ENCODE peak calls at places on chromosomes 3 and 15, in five cellular contexts. One of them, this sample, is unnamed.

GRCh38 chr15:81296673-81297072 is 27.3 kb downstream of the STARD5 start:
- DNase-seq in cardiac muscle cell: no peak
- DNase-seq in heart left ventricle: peak; percentile 74
- DNase-seq in PC-3: no peak
- DNase-seq in Caco-2: no peak
- DNase-seq in this sample: peak; percentile 22

GRCh38 chr3:198081421-198081844 is 121.4 kb downstream of the LMLN start:
- DNase-seq in cardiac muscle cell: no peak
- DNase-seq in PC-3: no peak
- DNase-seq in Caco-2: no peak
- DNase-seq in heart left ventricle: peak; percentile 15
- DNase-seq in this sample: peak; percentile 16

GRCh38 chr3:185677146-185677829 is 91.2 kb downstream of the SENP2 start:
- DNase-seq in heart left ventricle: no peak
- DNase-seq in Caco-2: no peak
- DNase-seq in PC-3: peak; percentile 98
- DNase-seq in cardiac muscle cell: peak; percentile 69
- DNase-seq in this sample: no peak

GRCh38 chr3:4693620-4694019 is 200.5 kb downstream of the ITPR1 start:
- DNase-seq in Caco-2: no peak
- DNase-seq in cardiac muscle cell: no peak
- DNase-seq in heart left ventricle: no peak
- DNase-seq in PC-3: no peak
- DNase-seq in this sample: no peak

GRCh38 chr15:96340611-96341464 is 10.3 kb downstream of the NR2F2 start:
- DNase-seq in heart left ventricle: peak; percentile 61
- DNase-seq in PC-3: peak; percentile 13
- DNase-seq in Caco-2: no peak
- DNase-seq in cardiac muscle cell: peak; percentile 73
- DNase-seq in this sample: no peak

GRCh38 chr3:105579439-105579838 is 212.7 kb downstream of the ALCAM start:
- DNase-seq in cardiac muscle cell: no peak
- DNase-seq in heart left ventricle: no peak
- DNase-seq in Caco-2: no peak
- DNase-seq in PC-3: no peak
- DNase-seq in this sample: no peak

GRCh38 chr3:167976880-167977498 is 118.7 kb downstream of the GOLIM4 start:
- DNase-seq in heart left ventricle: no peak
- DNase-seq in Caco-2: no peak
- DNase-seq in PC-3: no peak
- DNase-seq in cardiac muscle cell: no peak
- DNase-seq in this sample: no peak

GRCh38 chr3:42970557-42970956 is 8.6 kb upstream of the GASK1A start:
- DNase-seq in heart left ventricle: no peak
- DNase-seq in PC-3: no peak
- DNase-seq in cardiac muscle cell: no peak
- DNase-seq in Caco-2: no peak
- DNase-seq in this sample: no peak

GRCh38 chr3:139434764-139435291 is 41.5 kb downstream of the RBP2 start:
- DNase-seq in PC-3: peak; percentile 10
- DNase-seq in Caco-2: no peak
- DNase-seq in cardiac muscle cell: no peak
- DNase-seq in heart left ventricle: peak; percentile 29
- DNase-seq in this sample: no peak

GRCh38 chr3:12929801-12930200 is 88.4 kb upstream of the RPL32 start:
- DNase-seq in PC-3: peak; percentile 33
- DNase-seq in Caco-2: no peak
- DNase-seq in cardiac muscle cell: no peak
- DNase-seq in heart left ventricle: no peak
- DNase-seq in this sample: no peak

GRCh38 chr15:52183562-52184173 is 7.5 kb downstream of the GNB5 start:
- DNase-seq in Caco-2: no peak
- DNase-seq in cardiac muscle cell: peak; percentile 61
- DNase-seq in PC-3: peak; percentile 51
- DNase-seq in heart left ventricle: no peak
- DNase-seq in this sample: peak; percentile 59

GRCh38 chr15:47937834-47938233 is 183.0 kb upstream of the SLC24A5 start:
- DNase-seq in Caco-2: no peak
- DNase-seq in PC-3: no peak
- DNase-seq in cardiac muscle cell: no peak
- DNase-seq in heart left ventricle: no peak
- DNase-seq in this sample: no peak

GRCh38 chr15:31263751-31264533 is 62.7 kb upstream of the KLF13 start:
- DNase-seq in Caco-2: peak; percentile 24
- DNase-seq in PC-3: no peak
- DNase-seq in heart left ventricle: peak; percentile 85
- DNase-seq in cardiac muscle cell: no peak
- DNase-seq in this sample: peak; percentile 69

GRCh38 chr15:60720493-60721231 is 241.7 kb upstream of the ICE2 start:
- DNase-seq in PC-3: no peak
- DNase-seq in Caco-2: no peak
- DNase-seq in heart left ventricle: no peak
- DNase-seq in cardiac muscle cell: no peak
- DNase-seq in this sample: no peak

GRCh38 chr15:60718661-60719069 is 239.7 kb upstream of the ICE2 start:
- DNase-seq in PC-3: no peak
- DNase-seq in heart left ventricle: no peak
- DNase-seq in cardiac muscle cell: no peak
- DNase-seq in Caco-2: no peak
- DNase-seq in this sample: no peak

GRCh38 chr15:60721232-60721576 is 242.3 kb upstream of the ICE2 start:
- DNase-seq in Caco-2: no peak
- DNase-seq in heart left ventricle: no peak
- DNase-seq in cardiac muscle cell: no peak
- DNase-seq in PC-3: no peak
- DNase-seq in this sample: no peak

GRCh38 chr15:60721706-60722105 is 242.8 kb upstream of the ICE2 start:
- DNase-seq in Caco-2: no peak
- DNase-seq in cardiac muscle cell: no peak
- DNase-seq in PC-3: no peak
- DNase-seq in heart left ventricle: no peak
- DNase-seq in this sample: peak; percentile 37

GRCh38 chr15:60720084-60720483 is 241.1 kb upstream of the ICE2 start:
- DNase-seq in Caco-2: no peak
- DNase-seq in cardiac muscle cell: no peak
- DNase-seq in heart left ventricle: no peak
- DNase-seq in PC-3: no peak
- DNase-seq in this sample: no peak
- H3K4me3 ChIP-seq in Caco-2: no peak overlapping the region
- H3K4me3 ChIP-seq in cardiac muscle cell: no peak overlapping the region
- H3K4me3 ChIP-seq in heart left ventricle: no peak overlapping the region
- H3K4me3 ChIP-seq in PC-3: no peak overlapping the region
- H3K4me3 ChIP-seq in this sample: no peak overlapping the region

GRCh38 chr3:17687585-17687984 is 54.8 kb downstream of the TBC1D5 start:
- DNase-seq in PC-3: no peak
- DNase-seq in heart left ventricle: no peak
- DNase-seq in cardiac muscle cell: no peak
- DNase-seq in Caco-2: no peak
- DNase-seq in this sample: no peak

DNA sequence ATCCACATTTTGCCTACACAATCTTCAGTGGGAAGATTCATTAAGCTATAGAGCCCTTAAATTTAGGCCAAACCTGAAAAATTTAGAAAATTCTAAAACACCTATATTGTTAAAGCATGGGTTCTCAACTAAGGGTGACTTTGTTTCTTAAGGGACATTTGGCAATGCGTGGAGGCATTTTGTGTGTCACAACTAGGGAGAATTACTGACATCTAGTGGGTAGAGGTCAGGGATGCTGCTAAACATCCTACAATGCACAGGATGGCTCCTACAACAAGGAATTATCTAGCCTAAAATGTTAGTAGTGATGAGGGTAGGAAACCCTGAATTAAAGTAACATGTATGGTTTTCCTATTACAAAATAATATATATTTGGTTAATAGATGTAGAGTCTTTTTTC is 55.8 kb downstream of the TBC1D5 start:
- DNase-seq in cardiac muscle cell: peak; percentile 10
- DNase-seq in PC-3: peak; percentile 46
- DNase-seq in heart left ventricle: no peak
- DNase-seq in Caco-2: no peak
- DNase-seq in this sample: no peak
- TF ChIP-seq CTCF in cardiac muscle cell: peak; percentile 20
- TF ChIP-seq CTCF in PC-3: peak; percentile 59
- TF ChIP-seq CTCF in heart left ventricle: peak; percentile 36
- TF ChIP-seq CTCF in Caco-2: peak; percentile 31
- TF ChIP-seq CTCF in this sample: no peak

DNA sequence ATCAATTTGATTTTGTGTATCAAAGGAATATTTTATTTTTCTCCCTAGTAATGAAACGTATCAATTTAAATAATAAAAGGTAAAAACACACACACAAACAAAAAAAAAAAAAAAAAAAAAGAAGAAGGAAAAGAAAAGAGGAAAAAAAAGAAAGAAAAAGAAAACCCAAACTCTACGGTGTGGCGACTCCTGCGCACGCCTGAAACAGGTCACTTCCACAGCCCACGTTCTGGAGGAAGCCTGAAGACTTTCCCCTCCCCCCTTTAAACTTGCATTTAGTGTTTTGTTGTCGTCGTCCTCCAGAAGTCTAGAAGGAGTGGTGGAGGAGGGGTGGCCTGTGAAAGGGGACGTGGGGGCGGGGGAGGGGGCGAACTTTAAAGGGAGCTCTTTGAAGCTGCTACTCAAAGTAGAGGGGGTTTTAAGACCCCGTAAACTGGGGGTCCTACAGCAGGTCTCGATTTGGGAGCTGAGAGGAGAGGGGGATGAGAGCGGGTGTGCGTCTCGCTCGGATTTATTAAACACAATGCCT is 2.3 kb upstream of the TLE3 start:
- DNase-seq in heart left ventricle: no peak
- DNase-seq in Caco-2: no peak
- DNase-seq in cardiac muscle cell: peak; percentile 54
- DNase-seq in PC-3: peak; percentile 39
- DNase-seq in this sample: no peak
- H3K4me3 ChIP-seq in heart left ventricle: peak overlapping the region; percentile 74
- H3K4me3 ChIP-seq in Caco-2: peak overlapping the region; percentile 48
- H3K4me3 ChIP-seq in cardiac muscle cell: peak overlapping the region; percentile 15
- H3K4me3 ChIP-seq in PC-3: peak overlapping the region; percentile 62
- H3K4me3 ChIP-seq in this sample: no peak overlapping the region

GRCh38 chr15:43440721-43441281 is 52.2 kb downstream of the TP53BP1 start:
- DNase-seq in heart left ventricle: no peak
- DNase-seq in PC-3: peak; percentile 94
- DNase-seq in cardiac muscle cell: no peak
- DNase-seq in Caco-2: no peak
- DNase-seq in this sample: peak; percentile 16
- TF ChIP-seq CTCF in heart left ventricle: peak; percentile 51
- TF ChIP-seq CTCF in PC-3: peak; percentile 74
- TF ChIP-seq CTCF in cardiac muscle cell: peak; percentile 56
- TF ChIP-seq CTCF in Caco-2: peak; percentile 16
- TF ChIP-seq CTCF in this sample: peak; percentile 55

GRCh38 chr3:160447544-160447943 is 2.0 kb downstream of the TRIM59 start:
- DNase-seq in cardiac muscle cell: no peak
- DNase-seq in heart left ventricle: no peak
- DNase-seq in Caco-2: no peak
- DNase-seq in PC-3: peak; percentile 69
- DNase-seq in this sample: no peak
- H3K4me3 ChIP-seq in cardiac muscle cell: peak overlapping the region; percentile 50
- H3K4me3 ChIP-seq in heart left ventricle: no peak overlapping the region
- H3K4me3 ChIP-seq in Caco-2: no peak overlapping the region
- H3K4me3 ChIP-seq in PC-3: peak overlapping the region; percentile 76
- H3K4me3 ChIP-seq in this sample: no peak overlapping the region

GRCh38 chr15:62482715-62483429 is 317.8 kb upstream of the C2CD4B start:
- DNase-seq in heart left ventricle: no peak
- DNase-seq in cardiac muscle cell: peak; percentile 76
- DNase-seq in PC-3: peak; percentile 5
- DNase-seq in Caco-2: peak; percentile 45
- DNase-seq in this sample: no peak
- TF ChIP-seq CTCF in heart left ventricle: no peak
- TF ChIP-seq CTCF in cardiac muscle cell: peak; percentile 36
- TF ChIP-seq CTCF in PC-3: peak; percentile 36
- TF ChIP-seq CTCF in Caco-2: peak; percentile 8
- TF ChIP-seq CTCF in this sample: no peak

GRCh38 chr3:101171797-101172196 is 148.6 kb downstream of the IMPG2 start:
- DNase-seq in cardiac muscle cell: no peak
- DNase-seq in heart left ventricle: no peak
- DNase-seq in Caco-2: no peak
- DNase-seq in PC-3: no peak
- DNase-seq in this sample: no peak

GRCh38 chr3:101169516-101169915 is 150.9 kb downstream of the IMPG2 start:
- DNase-seq in PC-3: no peak
- DNase-seq in cardiac muscle cell: no peak
- DNase-seq in Caco-2: no peak
- DNase-seq in heart left ventricle: no peak
- DNase-seq in this sample: no peak

GRCh38 chr3:101172516-101172915 is 147.9 kb downstream of the IMPG2 start:
- DNase-seq in cardiac muscle cell: no peak
- DNase-seq in Caco-2: no peak
- DNase-seq in PC-3: no peak
- DNase-seq in heart left ventricle: no peak
- DNase-seq in this sample: no peak

GRCh38 chr3:101170047-101170771 is 150.2 kb downstream of the IMPG2 start:
- DNase-seq in heart left ventricle: peak; percentile 27
- DNase-seq in PC-3: no peak
- DNase-seq in Caco-2: no peak
- DNase-seq in cardiac muscle cell: no peak
- DNase-seq in this sample: no peak

DNA sequence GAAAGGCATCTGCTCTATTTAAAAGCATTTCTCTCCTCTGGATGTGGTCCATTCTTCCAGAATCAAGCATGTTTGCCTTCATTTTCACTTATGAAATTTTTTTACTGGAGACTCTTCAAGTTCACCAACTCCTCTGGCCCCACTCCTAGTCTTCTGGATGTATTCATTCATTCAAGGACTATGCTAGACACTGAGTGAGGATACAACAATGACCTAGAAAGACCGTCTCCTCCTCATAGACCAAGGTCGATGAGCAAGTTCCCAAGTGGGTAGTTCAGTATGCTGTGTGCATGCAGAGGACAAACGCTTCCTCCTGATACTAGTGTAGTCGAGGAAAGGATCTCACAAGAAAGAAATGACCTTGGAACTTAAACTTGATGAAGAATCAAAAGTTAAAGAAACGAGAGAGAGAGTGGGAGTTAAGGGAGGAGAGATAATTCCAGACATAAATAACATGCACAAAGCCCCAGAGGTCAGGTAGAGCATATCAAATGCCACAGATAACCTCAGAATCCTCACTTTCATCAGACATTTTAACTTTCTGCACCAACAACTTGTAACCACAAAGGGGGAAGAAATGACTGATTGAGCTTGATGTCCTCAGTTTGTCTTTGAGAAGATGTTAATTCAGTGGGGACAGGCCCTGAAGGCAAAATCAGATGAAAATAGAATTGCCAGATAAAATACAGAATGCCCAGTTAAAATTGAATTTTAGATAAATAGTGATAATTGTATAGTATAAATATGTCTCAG is 149.4 kb downstream of the IMPG2 start:
- DNase-seq in PC-3: no peak
- DNase-seq in cardiac muscle cell: no peak
- DNase-seq in Caco-2: no peak
- DNase-seq in heart left ventricle: no peak
- DNase-seq in this sample: no peak
- H3K4me3 ChIP-seq in PC-3: no peak overlapping the region
- H3K4me3 ChIP-seq in cardiac muscle cell: no peak overlapping the region
- H3K4me3 ChIP-seq in Caco-2: no peak overlapping the region
- H3K4me3 ChIP-seq in heart left ventricle: no peak overlapping the region
- H3K4me3 ChIP-seq in this sample: no peak overlapping the region

GRCh38 chr3:123876858-123877257 is 7.3 kb downstream of the MYLK start:
- DNase-seq in heart left ventricle: no peak
- DNase-seq in cardiac muscle cell: no peak
- DNase-seq in Caco-2: no peak
- DNase-seq in PC-3: peak; percentile 23
- DNase-seq in this sample: no peak
- TF ChIP-seq CTCF in heart left ventricle: no peak
- TF ChIP-seq CTCF in cardiac muscle cell: peak; percentile 23
- TF ChIP-seq CTCF in Caco-2: peak; percentile 19
- TF ChIP-seq CTCF in PC-3: peak; percentile 55
- TF ChIP-seq CTCF in this sample: no peak

GRCh38 chr15:42576776-42577175 is 1.4 kb downstream of the STARD9 start:
- DNase-seq in cardiac muscle cell: no peak
- DNase-seq in Caco-2: no peak
- DNase-seq in heart left ventricle: no peak
- DNase-seq in PC-3: no peak
- DNase-seq in this sample: no peak
- H3K4me3 ChIP-seq in cardiac muscle cell: no peak overlapping the region
- H3K4me3 ChIP-seq in Caco-2: no peak overlapping the region
- H3K4me3 ChIP-seq in heart left ventricle: peak overlapping the region; percentile 85
- H3K4me3 ChIP-seq in PC-3: peak overlapping the region; percentile 89
- H3K4me3 ChIP-seq in this sample: no peak overlapping the region

This sample was measured in body of pancreas.